ENCODE peak calls at places on chromosomes 5 and 9, in nine cellular contexts. H is fibroblast of pulmonary artery, D is GM12864, B is A549, A is cardiac fibroblast, J is right lobe of liver, K is GM12865, F is BJ, S is ovary. G is an unnamed sample.

GRCh38 chr5:78615697-78616096 is 32.9 kb downstream of the LHFPL2 start:
- DNase-seq in F (no peak), B (no peak), H (no peak), D (no peak), S (no peak), J (no peak), A (no peak), K (no peak), G (no peak)

GRCh38 chr9:95125652-95126051 is 191.9 kb downstream of the FANCC start:
- DNase-seq in A (no peak), J (no peak), F (no peak), B (no peak), H (no peak), K (no peak), S (no peak), D (no peak), G (no peak)

GRCh38 chr9:29830815-29831214 is 2257.5 kb upstream of the C9orf72 start:
- DNase-seq in S (no peak), A (peak), K (no peak), F (no peak), B (peak), D (no peak), H (peak), J (no peak), G (no peak)

GRCh38 chr9:6566409-6567139 is 79.0 kb downstream of the GLDC start:
- DNase-seq in F (peak), H (peak), D (peak), B (peak), J (no peak), S (peak), K (peak), A (peak), G (peak)

GRCh38 chr5:6902597-6902996 is 189.4 kb downstream of the TENT4A start:
- DNase-seq in H (no peak), J (no peak), A (no peak), B (no peak), K (no peak), S (no peak), D (no peak), F (no peak), G (no peak)

GRCh38 chr5:67746103-67746502 is 469.5 kb upstream of the PIK3R1 start:
- DNase-seq in S (no peak), D (no peak), B (no peak), F (no peak), H (no peak), J (no peak), K (no peak), A (no peak), G (no peak)

GRCh38 chr5:90632799-90633198 is 74.2 kb downstream of the ADGRV1 start:
- DNase-seq in K (no peak), F (no peak), D (no peak), A (no peak), J (no peak), S (no peak), B (no peak), H (no peak), G (no peak)

GRCh38 chr5:9691261-9691660 is 61.1 kb upstream of the TAS2R1 start:
- DNase-seq in K (no peak), H (no peak), J (no peak), F (no peak), B (no peak), D (no peak), S (no peak), A (no peak), G (peak)

GRCh38 chr9:96567203-96567700 is 52.4 kb downstream of the CDC14B start:
- DNase-seq in A (peak), F (no peak), H (peak), B (no peak), D (no peak), J (no peak), S (no peak), K (peak), G (peak)

GRCh38 chr5:15105799-15106393 is 234.3 kb upstream of the ANKH start:
- DNase-seq in F (no peak), D (peak), J (no peak), K (peak), A (peak), S (peak), B (peak), H (peak), G (peak)

GRCh38 chr9:69149321-69149807 is 24.7 kb upstream of the TJP2 start:
- DNase-seq in B (no peak), D (no peak), J (no peak), A (peak), H (peak), K (no peak), F (no peak), S (peak), G (peak)

GRCh38 chr5:164741376-164741775 is 1236.0 kb downstream of the MAT2B start:
- DNase-seq in S (no peak), B (no peak), K (peak), J (no peak), H (no peak), F (no peak), D (no peak), A (no peak), G (no peak)

GRCh38 chr9:36818242-36818938 is 215.7 kb downstream of the PAX5 start:
- DNase-seq in K (no peak), H (no peak), S (no peak), J (no peak), D (no peak), B (no peak), A (no peak), F (no peak), G (no peak)

GRCh38 chr9:133635098-133635497 is 1.1 kb upstream of the DBH start:
- DNase-seq in K (no peak), S (no peak), F (no peak), A (no peak), D (no peak), B (no peak), J (no peak), H (no peak), G (no peak)

GRCh38 chr9:81292056-81292805 is 397.1 kb downstream of the TLE1 start:
- DNase-seq in K (no peak), A (no peak), F (no peak), J (no peak), B (no peak), S (no peak), D (no peak), H (no peak), G (no peak)

GRCh38 chr9:36485647-36486453 is 85.8 kb upstream of the RNF38 start:
- DNase-seq in B (no peak), A (peak), D (no peak), H (no peak), S (peak), K (no peak), F (no peak), J (no peak), G (peak)

GRCh38 chr5:61970218-61970617 is 335.8 kb upstream of the KIF2A start:
- DNase-seq in D (no peak), F (no peak), S (no peak), J (no peak), H (no peak), B (no peak), A (no peak), K (no peak), G (no peak)

GRCh38 chr9:125888220-125888619 is 141.0 kb downstream of the PBX3 start:
- DNase-seq in D (no peak), K (no peak), A (peak), F (no peak), B (no peak), S (no peak), H (peak), J (no peak), G (peak)

GRCh38 chr5:176901260-176902101 is 2.3 kb upstream of the HK3 start:
- DNase-seq in A (no peak), S (no peak), D (peak), B (no peak), H (no peak), K (peak), F (no peak), J (no peak), G (no peak)

GRCh38 chr9:105901514-105902109 is 207.3 kb downstream of the TMEM38B start:
- DNase-seq in A (peak), F (no peak), J (no peak), D (no peak), S (no peak), K (peak), B (peak), H (peak), G (peak)

GRCh38 chr5:176711883-176712282 is 64.6 kb downstream of the TSPAN17 start:
- DNase-seq in K (no peak), F (no peak), D (no peak), J (no peak), A (no peak), S (no peak), B (no peak), H (no peak), G (no peak)

GRCh38 chr5:36418172-36418979 is 116.7 kb upstream of the RANBP3L start:
- DNase-seq in J (no peak), A (no peak), H (no peak), K (no peak), D (no peak), F (no peak), B (no peak), S (no peak), G (peak)

GRCh38 chr5:1997640-1998347 is 115.1 kb upstream of the IRX4 start:
- DNase-seq in D (no peak), H (no peak), F (no peak), A (no peak), B (no peak), J (no peak), S (no peak), K (no peak), G (no peak)

GRCh38 chr9:116193636-116194035 is 40.0 kb downstream of the PAPPA start:
- DNase-seq in H (peak), S (no peak), A (peak), J (no peak), D (no peak), K (no peak), B (no peak), F (peak), G (peak)

GRCh38 chr5:97098864-97099454 is 43.5 kb downstream of the LIX1 start:
- DNase-seq in B (no peak), J (no peak), D (no peak), K (peak), A (no peak), S (no peak), F (no peak), H (no peak), G (peak)

GRCh38 chr5:181181650-181182565 is 23.1 kb downstream of the TRIM7 start:
- DNase-seq in A (peak), D (no peak), B (peak), F (no peak), S (no peak), H (peak), J (no peak), K (peak), G (peak)

GRCh38 chr9:130319944-130320696 is 54.6 kb downstream of the HMCN2 start:
- DNase-seq in B (no peak), K (no peak), S (no peak), H (no peak), F (no peak), A (no peak), J (no peak), D (no peak), G (no peak)

GRCh38 chr5:10704949-10705621 is 55.9 kb downstream of the DAP start:
- DNase-seq in B (no peak), J (no peak), K (peak), A (peak), H (peak), S (no peak), D (no peak), F (no peak), G (peak)

GRCh38 chr9:120916573-120916972 is 10.0 kb downstream of the TRAF1 start:
- DNase-seq in K (no peak), A (peak), B (no peak), H (peak), J (no peak), S (peak), D (no peak), F (no peak), G (peak)

GRCh38 chr9:2228132-2228531 is 213.0 kb downstream of the SMARCA2 start:
- DNase-seq in D (no peak), S (peak), K (peak), J (no peak), H (no peak), B (peak), A (peak), F (no peak), G (no peak)
- TF ChIP-seq CTCF in D (peak), S (no peak), K (peak), J (peak), H (peak), B (peak), A (peak), F (peak), G (peak)

DNA sequence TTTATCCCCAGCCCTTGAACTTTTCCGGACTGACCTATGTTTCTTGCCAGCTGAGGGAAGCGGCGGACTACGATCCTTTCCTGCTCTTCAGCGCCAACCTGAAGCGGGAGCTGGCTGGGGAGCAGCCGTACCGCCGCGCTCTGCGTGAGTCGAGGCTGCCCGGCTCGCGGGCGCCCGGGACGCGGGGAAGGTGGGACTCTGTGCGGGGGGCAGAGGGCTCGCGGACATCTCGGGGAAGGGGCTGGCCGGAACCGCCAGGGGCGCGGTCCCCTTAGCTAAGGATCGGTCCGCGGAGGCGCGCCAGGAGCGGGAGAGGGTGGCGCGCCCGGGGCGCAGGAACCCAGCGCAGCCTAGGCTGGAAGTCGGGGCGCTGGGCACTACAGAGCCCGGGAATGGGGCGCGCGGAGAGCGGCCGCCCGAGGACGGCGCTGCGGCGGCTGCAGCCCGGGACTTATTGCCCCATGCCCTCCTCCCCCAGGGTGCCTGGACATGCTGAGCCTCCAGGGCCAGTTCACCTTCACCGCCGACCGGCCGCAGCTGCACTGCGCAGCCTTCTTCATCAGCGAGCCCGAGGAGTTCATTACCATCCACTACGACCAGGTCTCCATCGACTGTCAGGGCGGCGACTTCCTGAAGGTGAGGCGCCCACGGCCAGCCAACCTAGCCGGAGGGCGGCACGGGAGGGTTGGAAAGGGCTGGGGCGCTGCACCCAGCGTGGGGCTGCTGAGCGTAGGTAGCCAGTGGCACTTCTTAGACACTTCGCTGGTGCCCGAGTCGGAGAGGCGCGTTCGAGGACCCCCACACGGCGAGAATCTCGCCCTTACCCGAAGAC is 922 bp downstream of the CRHBP start:
- DNase-seq in F (no peak), D (no peak), K (no peak), B (peak), S (no peak), A (peak), H (no peak), J (no peak), G (no peak)
- H3K4me3 ChIP-seq in F (peak), D (no peak), K (no peak), B (peak), S (peak), A (peak), H (peak), J (peak), G (no peak)

DNA sequence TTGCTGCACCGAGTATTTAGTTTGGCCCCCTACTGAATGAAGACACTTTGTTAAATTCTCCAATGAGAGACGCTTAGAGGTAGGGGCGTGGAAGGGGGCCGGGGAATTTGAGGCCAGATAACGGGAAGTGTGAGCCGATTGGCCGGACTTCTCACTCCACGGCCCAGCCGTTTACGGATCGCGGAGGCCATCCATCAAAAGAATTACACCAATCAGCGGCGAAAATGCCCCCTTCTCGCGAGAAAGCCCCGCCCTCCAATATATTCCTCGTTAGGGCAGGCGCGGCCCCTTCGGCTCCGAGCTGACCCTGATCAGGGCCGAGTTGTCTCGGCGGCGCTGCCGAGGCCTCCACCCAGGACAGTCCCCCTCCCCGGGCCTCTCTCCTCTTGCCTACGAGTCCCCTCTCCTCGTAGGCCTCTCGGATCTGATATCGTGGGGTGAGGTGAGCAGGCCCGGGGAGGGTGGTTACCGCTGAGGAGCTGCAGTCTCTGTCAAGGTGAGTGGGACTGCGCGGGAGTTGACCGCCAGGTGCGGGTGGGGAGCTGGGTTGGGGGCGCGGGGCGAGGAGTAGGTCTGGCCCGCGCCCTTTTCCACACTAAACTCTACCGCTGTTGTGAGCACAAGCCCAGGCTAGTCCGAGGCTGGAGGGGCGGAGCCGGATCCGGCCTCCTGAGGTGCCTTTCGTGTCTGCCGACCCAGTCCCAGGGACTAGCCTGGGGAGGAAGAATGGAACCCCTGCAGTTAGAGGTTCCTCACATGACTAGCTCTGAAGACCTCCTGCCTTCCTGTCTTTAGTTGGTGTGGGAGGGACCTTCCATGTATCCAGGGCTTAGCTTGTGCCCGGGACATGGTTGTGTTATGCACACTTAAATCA is at the start of gene CCNG1:
- DNase-seq in J (peak), A (peak), H (peak), S (peak), K (peak), D (peak), B (peak), F (peak), G (peak)
- TF ChIP-seq CTCF in J (no peak), A (no peak), H (no peak), S (no peak), K (no peak), D (peak), B (no peak), F (peak), G (no peak)

DNA sequence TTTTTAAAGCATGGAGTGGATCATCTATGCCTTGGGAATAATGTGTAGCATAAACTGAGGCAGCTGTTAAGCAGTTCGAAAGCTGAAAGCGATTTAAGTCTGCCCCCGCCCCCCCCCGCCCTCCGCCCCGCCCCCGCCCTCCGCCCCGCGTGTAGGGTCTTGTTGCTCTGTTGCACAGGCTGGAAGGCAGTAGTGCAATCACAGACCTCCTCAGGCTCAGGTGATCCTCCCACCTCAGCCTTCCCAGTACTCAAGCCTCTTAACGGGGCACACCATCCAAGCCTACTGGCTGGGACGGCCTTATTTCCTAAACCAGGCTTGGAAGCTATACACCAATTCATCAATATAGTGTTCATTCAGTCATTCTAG is 942 bp downstream of the ANKDD1B start:
- DNase-seq in K (no peak), F (no peak), J (no peak), D (no peak), B (no peak), S (no peak), A (no peak), H (no peak), G (no peak)
- H3K4me3 ChIP-seq in K (no peak), F (peak), J (no peak), D (no peak), B (peak), S (peak), A (no peak), H (peak), G (peak)